ENCODE peak calls at places on chromosomes 3 and 15, in six cellular contexts. T is K562, C is IMR-90, H is DND-41, O is GM23248, S is PC-3. F is an unnamed sample.

GRCh38 chr3:160473233-160473632 is 23.6 kb upstream of the TRIM59 start:
- DNase-seq in T (no peak), C (peak), H (no peak), O (peak), S (peak), F (peak)

GRCh38 chr3:71512000-71512399 is 71.5 kb downstream of the FOXP1 start:
- DNase-seq in T (peak), C (no peak), H (peak), O (no peak), S (peak), F (no peak)

GRCh38 chr3:130374033-130374432 is 28.6 kb downstream of the COL6A5 start:
- DNase-seq in T (no peak), C (no peak), H (no peak), O (no peak), S (peak), F (no peak)

GRCh38 chr3:99947356-99947755 is 129.7 kb downstream of the CMSS1 start:
- DNase-seq in T (no peak), C (no peak), H (no peak), O (no peak), S (no peak), F (no peak)

GRCh38 chr3:128402998-128403397 is 63.7 kb downstream of the DNAJB8 start:
- DNase-seq in T (no peak), C (no peak), H (no peak), O (no peak), S (no peak), F (no peak)

GRCh38 chr15:69593981-69594966 is 141.7 kb downstream of the RPLP1 start:
- DNase-seq in T (no peak), C (peak), H (no peak), O (peak), S (peak), F (peak)

GRCh38 chr3:99248913-99249312 is 347.4 kb upstream of the DCBLD2 start:
- DNase-seq in T (no peak), C (no peak), H (no peak), O (peak), S (peak), F (no peak)

GRCh38 chr3:40057077-40057476 is 247.7 kb downstream of the MYRIP start:
- DNase-seq in T (no peak), C (no peak), H (no peak), O (peak), S (no peak), F (no peak)

GRCh38 chr15:76776480-76776879 is 128.7 kb downstream of the SCAPER start:
- DNase-seq in T (no peak), C (no peak), H (no peak), O (no peak), S (no peak), F (no peak)

GRCh38 chr3:36408146-36408545 is 27.8 kb downstream of the STAC start:
- DNase-seq in T (no peak), C (no peak), H (no peak), O (no peak), S (no peak), F (no peak)

GRCh38 chr3:115113367-115113766 is 33.7 kb downstream of the ZBTB20 start:
- DNase-seq in T (no peak), C (peak), H (no peak), O (peak), S (no peak), F (no peak)

GRCh38 chr15:63301088-63301487 is 23.7 kb downstream of the APH1B start:
- DNase-seq in T (no peak), C (no peak), H (no peak), O (no peak), S (no peak), F (no peak)

GRCh38 chr3:165440380-165440779 is 244.2 kb upstream of the SLITRK3 start:
- DNase-seq in T (no peak), C (no peak), H (peak), O (no peak), S (no peak), F (no peak)

GRCh38 chr15:97968380-97968779 is 7.9 kb downstream of the ARRDC4 start:
- DNase-seq in T (no peak), C (peak), H (no peak), O (peak), S (no peak), F (no peak)

GRCh38 chr3:145557405-145557804 is 603.6 kb downstream of the PLOD2 start:
- DNase-seq in T (no peak), C (no peak), H (no peak), O (no peak), S (peak), F (no peak)

GRCh38 chr3:52086939-52087675 is 30.7 kb upstream of the DUSP7 start:
- DNase-seq in T (no peak), C (peak), H (peak), O (peak), S (no peak), F (peak)

GRCh38 chr3:126393563-126393962 is 1.1 kb upstream of the CFAP100 start:
- DNase-seq in T (no peak), C (no peak), H (no peak), O (no peak), S (no peak), F (peak)

GRCh38 chr15:66573719-66574641 is 8.2 kb upstream of the LCTL start:
- DNase-seq in T (no peak), C (peak), H (no peak), O (peak), S (no peak), F (peak)

GRCh38 chr3:128051459-128051836 is 789 bp upstream of the SEC61A1 start:
- DNase-seq in T (no peak), C (no peak), H (no peak), O (peak), S (no peak), F (peak)

GRCh38 chr15:82139823-82140268 is 94.0 kb upstream of the MEX3B start:
- DNase-seq in T (peak), C (peak), H (no peak), O (peak), S (peak), F (no peak)

GRCh38 chr15:84818221-84819131 is 1.3 kb downstream of the ALPK3 start:
- DNase-seq in T (no peak), C (peak), H (peak), O (peak), S (peak), F (peak)

GRCh38 chr3:14063152-14063551 is 61.5 kb downstream of the CHCHD4 start:
- DNase-seq in T (no peak), C (no peak), H (no peak), O (no peak), S (no peak), F (no peak)

GRCh38 chr15:36844453-36845094 is 255.8 kb downstream of the MEIS2 start:
- DNase-seq in T (no peak), C (peak), H (no peak), O (peak), S (peak), F (no peak)

GRCh38 chr15:93019971-93020370 is 69.0 kb downstream of the RGMA start:
- DNase-seq in T (no peak), C (no peak), H (no peak), O (no peak), S (no peak), F (no peak)

GRCh38 chr15:73809728-73810501 is 56.8 kb upstream of the INSYN1 start:
- DNase-seq in T (no peak), C (no peak), H (no peak), O (peak), S (peak), F (no peak)

GRCh38 chr3:19264424-19264823 is 116.1 kb downstream of the KCNH8 start:
- DNase-seq in T (no peak), C (no peak), H (no peak), O (no peak), S (no peak), F (no peak)

GRCh38 chr3:55147406-55147805 is 219.5 kb upstream of the LRTM1 start:
- DNase-seq in T (no peak), C (no peak), H (no peak), O (no peak), S (no peak), F (no peak)

GRCh38 chr15:80418892-80419537 is 14.8 kb downstream of the ARNT2 start:
- DNase-seq in T (peak), C (peak), H (peak), O (peak), S (peak), F (no peak)

GRCh38 chr3:58419782-58420512 is 13.7 kb downstream of the PDHB start:
- DNase-seq in T (no peak), C (peak), H (no peak), O (peak), S (peak), F (peak)

GRCh38 chr15:72375501-72375845 is 341 bp downstream of the HEXA start:
- DNase-seq in T (peak), C (no peak), H (no peak), O (no peak), S (no peak), F (peak)

GRCh38 chr3:125644036-125645025 is 49.0 kb upstream of the OSBPL11 start:
- DNase-seq in T (no peak), C (peak), H (no peak), O (peak), S (no peak), F (peak)

GRCh38 chr3:159765860-159766294 is 222.8 kb upstream of the IL12A start:
- DNase-seq in T (no peak), C (no peak), H (no peak), O (peak), S (no peak), F (no peak)

GRCh38 chr3:172303181-172303580 is 145.1 kb downstream of the GHSR start:
- DNase-seq in T (no peak), C (no peak), H (no peak), O (peak), S (no peak), F (no peak)

DNA sequence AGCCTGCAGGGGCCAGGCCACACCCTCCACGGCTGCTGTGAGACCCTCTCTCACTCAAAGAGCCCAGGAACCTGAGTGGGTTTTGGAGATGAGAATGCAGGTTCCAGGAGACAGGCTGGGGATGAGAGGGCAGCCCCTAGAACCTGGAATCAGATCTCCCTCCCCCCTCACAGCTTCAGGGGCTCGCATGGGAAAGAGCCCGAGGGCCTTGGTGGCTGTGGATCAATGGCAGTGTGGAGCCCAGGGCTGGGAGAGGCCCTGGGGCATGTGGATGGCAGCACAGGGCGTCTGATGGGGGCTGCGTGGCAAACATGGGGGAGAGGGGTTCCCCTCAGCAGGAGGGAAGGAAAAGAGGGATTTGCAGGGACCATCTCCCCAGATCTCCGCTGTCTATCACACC is 112.8 kb upstream of the RPL32 start:
- DNase-seq in T (no peak), C (no peak), H (no peak), O (no peak), S (no peak), F (no peak)
- H3K27ac ChIP-seq in T (peak), C (no peak), H (no peak), O (no peak), S (no peak), F (no peak)

DNA sequence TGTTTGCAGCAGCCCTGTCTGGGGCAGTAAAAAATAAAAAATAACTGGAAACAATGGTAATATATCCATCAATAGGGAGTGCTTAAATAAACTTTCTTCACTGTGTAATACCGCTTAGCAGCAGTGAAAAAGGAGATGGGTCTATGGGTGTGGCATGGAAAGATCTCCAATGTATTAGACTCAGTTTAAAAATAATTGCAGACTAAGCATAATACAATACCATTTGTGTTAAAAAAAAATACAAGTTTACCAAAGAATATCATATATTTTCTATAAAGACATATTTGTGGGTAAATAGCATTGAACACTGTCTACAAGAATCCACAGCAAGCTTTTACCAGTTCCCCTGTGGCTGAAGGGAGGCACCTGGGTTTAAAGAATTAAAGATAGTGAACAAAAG is 1.0 kb upstream of the ARHGEF3 start:
- DNase-seq in T (no peak), C (no peak), H (no peak), O (no peak), S (no peak), F (no peak)
- H3K4me2 ChIP-seq in T (no peak), C (no peak), H (peak), O (no peak), S (peak), F (peak)

DNA sequence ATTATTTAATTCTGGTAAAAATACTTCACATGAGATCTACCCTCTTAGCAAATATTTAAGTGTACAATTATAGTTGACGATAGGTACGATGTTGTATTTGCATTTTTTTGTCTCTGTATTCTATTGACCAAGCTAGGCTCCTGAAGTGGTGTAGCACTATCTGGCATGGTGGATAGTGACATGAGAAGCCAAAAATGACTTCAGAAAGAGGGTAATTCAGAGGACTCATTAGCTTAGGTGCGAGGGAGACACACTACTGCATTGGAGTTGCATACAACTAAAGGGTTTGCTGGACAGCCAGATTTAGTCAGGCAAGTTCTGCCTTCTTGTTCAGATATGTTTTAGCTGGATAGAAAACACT is 50.6 kb downstream of the KBTBD8 start:
- DNase-seq in T (no peak), C (no peak), H (no peak), O (no peak), S (no peak), F (no peak)
- H3K4me3 ChIP-seq in T (no peak), C (no peak), H (no peak), O (no peak), S (no peak), F (no peak)

GRCh38 chr3:186570941-186571643 is 572 bp downstream of the DNAJB11 start:
- DNase-seq in T (no peak), C (no peak), H (no peak), O (peak), S (no peak), F (peak)

GRCh38 chr3:186569779-186570095 is 783 bp upstream of the DNAJB11 start:
- DNase-seq in T (no peak), C (no peak), H (no peak), O (no peak), S (no peak), F (peak)

GRCh38 chr3:186567072-186567921 is at the start of gene TBCCD1:
- DNase-seq in T (peak), C (peak), H (peak), O (peak), S (peak), F (peak)

GRCh38 chr3:186570096-186570940 is at the start of gene DNAJB11:
- DNase-seq in T (peak), C (peak), H (peak), O (peak), S (peak), F (peak)

GRCh38 chr3:186571644-186572013 is 1.1 kb downstream of the DNAJB11 start:
- DNase-seq in T (no peak), C (no peak), H (no peak), O (no peak), S (no peak), F (no peak)
- H3K27ac ChIP-seq in T (no peak), C (no peak), H (no peak), O (no peak), S (no peak), F (peak)

GRCh38 chr3:186651678-186652215 is 11.5 kb downstream of the FETUB start:
- DNase-seq in T (no peak), C (no peak), H (no peak), O (no peak), S (no peak), F (no peak)

GRCh38 chr3:186653079-186653710 is 12.6 kb upstream of the HRG start:
- DNase-seq in T (no peak), C (no peak), H (no peak), O (no peak), S (no peak), F (no peak)

GRCh38 chr3:186648851-186649250 is 8.7 kb downstream of the FETUB start:
- DNase-seq in T (no peak), C (no peak), H (no peak), O (no peak), S (no peak), F (no peak)

GRCh38 chr3:186653984-186654383 is 11.8 kb upstream of the HRG start:
- DNase-seq in T (peak), C (no peak), H (no peak), O (no peak), S (no peak), F (no peak)
- H3K4me2 ChIP-seq in T (no peak), C (no peak), H (no peak), O (no peak), S (no peak), F (no peak)

GRCh38 chr3:27559381-27559780 is 75.2 kb upstream of the SLC4A7 start:
- DNase-seq in T (no peak), C (no peak), H (no peak), O (no peak), S (no peak), F (no peak)

GRCh38 chr3:27556854-27557253 is 72.7 kb upstream of the SLC4A7 start:
- DNase-seq in T (no peak), C (peak), H (no peak), O (peak), S (peak), F (peak)

GRCh38 chr3:27554706-27555105 is 70.5 kb upstream of the SLC4A7 start:
- DNase-seq in T (no peak), C (no peak), H (no peak), O (peak), S (no peak), F (peak)

GRCh38 chr3:27559835-27560234 is 75.7 kb upstream of the SLC4A7 start:
- DNase-seq in T (no peak), C (peak), H (no peak), O (peak), S (no peak), F (peak)

DNA sequence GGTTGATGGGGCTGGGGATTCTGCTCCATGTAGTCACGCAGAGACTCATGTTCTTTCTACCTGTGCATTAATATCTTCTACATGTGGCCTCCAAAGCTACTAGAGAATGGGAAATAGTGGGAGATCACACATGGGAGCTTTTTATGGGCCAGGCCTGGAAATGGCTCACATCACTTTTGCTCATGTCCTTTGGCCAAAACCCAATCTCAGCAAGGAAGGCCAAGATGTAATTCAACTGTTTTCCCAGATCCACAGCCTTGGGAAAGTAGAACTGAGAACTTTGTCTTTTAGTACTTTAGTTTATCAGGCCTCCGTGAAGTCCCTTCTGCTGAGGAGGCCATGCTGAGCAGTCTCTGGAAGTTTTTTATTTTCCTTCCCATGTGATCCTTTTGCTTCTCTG is 73.2 kb upstream of the SLC4A7 start:
- DNase-seq in T (no peak), C (no peak), H (no peak), O (peak), S (no peak), F (no peak)
- H3K4me3 ChIP-seq in T (no peak), C (no peak), H (no peak), O (no peak), S (no peak), F (no peak)

GRCh38 chr3:195693428-195694216 is 27.2 kb upstream of the MUC20 start:
- DNase-seq in T (peak), C (no peak), H (no peak), O (no peak), S (no peak), F (peak)
- H3K27ac ChIP-seq in T (no peak), C (no peak), H (no peak), O (no peak), S (no peak), F (no peak)

F was measured in osteoblast.